ENCODE peak calls at places on chromosomes 2 and 18, in four cellular contexts. R is fibroblast of villous mesenchyme; C is activated CD4-positive, alpha-beta T cell treated with anti-CD3 and anti-CD28 coated beads, Interleukin-2, amount 10 ng/mL, durations not matched to agents 7 days and 5 days; O is mucosa of descending colon. Y is an unnamed sample.

GRCh38 chr18:22703883-22704626 is 229.1 kb upstream of the RBBP8 start:
- DNase-seq in R (peak; percentile 72), C (peak; percentile 18), O (no peak), Y (no peak)

GRCh38 chr18:13048061-13048605 is 57.0 kb downstream of the CEP192 start:
- DNase-seq in R (no peak), C (no peak), O (no peak), Y (no peak)

GRCh38 chr2:207356604-207357003 is 173.2 kb upstream of the CREB1 start:
- DNase-seq in R (no peak), C (no peak), O (no peak), Y (no peak)

GRCh38 chr2:176491172-176491904 is 222.1 kb downstream of the MTX2 start:
- DNase-seq in R (peak; percentile 98), C (peak; percentile 28), O (no peak), Y (no peak)

GRCh38 chr2:50318147-50318546 is 713.8 kb downstream of the NRXN1 start:
- DNase-seq in R (no peak), C (no peak), O (no peak), Y (no peak)

GRCh38 chr2:106956879-106957278 is 70.9 kb upstream of the ST6GAL2 start:
- DNase-seq in R (peak; percentile 94), C (no peak), O (no peak), Y (no peak)

GRCh38 chr2:162706770-162707169 is 131.8 kb downstream of the KCNH7 start:
- DNase-seq in R (no peak), C (no peak), O (no peak), Y (no peak)

GRCh38 chr2:238657132-238658053 is 190.5 kb upstream of the TWIST2 start:
- DNase-seq in R (peak; percentile 59), C (no peak), O (no peak), Y (no peak)

GRCh38 chr2:142290931-142291330 is 160.1 kb upstream of the LRP1B start:
- DNase-seq in R (no peak), C (no peak), O (no peak), Y (no peak)

GRCh38 chr2:237306083-237306786 is 107.7 kb downstream of the COL6A3 start:
- DNase-seq in R (no peak), C (no peak), O (no peak), Y (no peak)

GRCh38 chr2:109348645-109349554 is 219.9 kb downstream of the SH3RF3 start:
- DNase-seq in R (no peak), C (peak; percentile 77), O (no peak), Y (no peak)

GRCh38 chr2:127901339-127902072 is 15.8 kb upstream of the AMMECR1L start:
- DNase-seq in R (peak; percentile 44), C (no peak), O (no peak), Y (no peak)

Y was measured in CD14-positive monocyte.